ENCODE peak calls at places on chromosome 13, in nine cellular contexts. T is nephron progenitor cell; E is T follicular helper cell; K is HFF-Myc; V is stimulated activated CD4-positive, alpha-beta T cell treated with anti-CD3 and anti-CD28 coated beads, Interleukin-4, amount 100 ng/mL, for 24 hours; W is NCI-H748 treated with DMSO at 0.1 percent for 48 hours; Q is COR-L47; N is PC-3; I is DMS53. X is an unnamed sample.

GRCh38 chr13:56187331-56187730 is 953.4 kb upstream of the PRR20A start:
- DNase-seq in T (no peak), E (no peak), K (no peak), V (no peak), W (no peak), Q (no peak), N (no peak), I (no peak), X (no peak)

GRCh38 chr13:79781829-79782540 is 301.0 kb downstream of the NDFIP2 start:
- DNase-seq in T (no peak), E (no peak), K (no peak), V (no peak), W (no peak), Q (no peak), N (no peak), I (no peak), X (no peak)

GRCh38 chr13:67833564-67833963 is 603.4 kb upstream of the PCDH9 start:
- DNase-seq in T (no peak), E (no peak), K (no peak), V (no peak), W (no peak), Q (no peak), N (no peak), I (no peak), X (no peak)

GRCh38 chr13:110417537-110417908 is 110.4 kb downstream of the COL4A2 start:
- DNase-seq in T (no peak), E (no peak), K (no peak), V (no peak), W (no peak), Q (no peak), N (no peak), I (no peak), X (no peak)

GRCh38 chr13:76378767-76379166 is 507.4 kb downstream of the KCTD12 start:
- DNase-seq in T (no peak), E (no peak), K (no peak), V (no peak), W (no peak), Q (no peak), N (no peak), I (no peak), X (no peak)

GRCh38 chr13:33087091-33087490 is 70.9 kb downstream of the KL start:
- DNase-seq in T (no peak), E (no peak), K (no peak), V (no peak), W (no peak), Q (no peak), N (no peak), I (no peak), X (no peak)

GRCh38 chr13:28117689-28118377 is 17.5 kb upstream of the FLT3 start:
- DNase-seq in T (no peak), E (no peak), K (no peak), V (no peak), W (no peak), Q (no peak), N (peak; percentile 37), I (peak; percentile 9), X (no peak)

GRCh38 chr13:97879646-97880297 is 73.7 kb upstream of the IPO5 start:
- DNase-seq in T (no peak), E (no peak), K (peak; percentile 55), V (no peak), W (no peak), Q (no peak), N (peak; percentile 87), I (no peak), X (peak; percentile 16)

GRCh38 chr13:110475550-110476219 is 85.8 kb downstream of the RAB20 start:
- DNase-seq in T (no peak), E (no peak), K (no peak), V (no peak), W (no peak), Q (no peak), N (no peak), I (no peak), X (no peak)

GRCh38 chr13:94672400-94672799 is 39.9 kb downstream of the SOX21 start:
- DNase-seq in T (no peak), E (no peak), K (no peak), V (no peak), W (no peak), Q (no peak), N (no peak), I (no peak), X (no peak)

GRCh38 chr13:40933508-40933907 is 85.6 kb downstream of the ELF1 start:
- DNase-seq in T (no peak), E (no peak), K (no peak), V (no peak), W (no peak), Q (no peak), N (no peak), I (no peak), X (no peak)

X was measured in retinal pigment epithelial cell.